ENCODE peak calls at places on chromosomes 1 and 21, in nine cellular contexts. A is activated T-helper 1 cell treated with Interleukin-2 at 50 U/mL for 16 hours; S is aorta; O is ELF-1; C is bronchial epithelial cell; G is endothelial cell; L is foreskin fibroblast; W is neuronal stem cell; Q is stimulated activated CD4-positive, alpha-beta T cell treated with anti-CD3 and anti-CD28 coated beads, TNF-alpha, amount 100 ng/mL, for 4 hours. B is an unnamed sample.

GRCh38 chr1:245160288-245160687 is 5.5 kb downstream of the KIF26B start:
- DNase-seq in A (no peak), S (no peak), O (no peak), C (no peak), G (no peak), L (no peak), W (no peak), Q (no peak), B (no peak)

GRCh38 chr21:29349702-29350101 is 51.0 kb downstream of the BACH1 start:
- DNase-seq in A (no peak), S (no peak), O (no peak), C (no peak), G (no peak), L (no peak), W (no peak), Q (no peak), B (no peak)

GRCh38 chr1:175885247-175885646 is 141.9 kb upstream of the TNR start:
- DNase-seq in A (no peak), S (no peak), O (no peak), C (no peak), G (no peak), L (no peak), W (no peak), Q (no peak), B (no peak)

GRCh38 chr1:115641762-115642167 is at the start of gene VANGL1:
- DNase-seq in A (peak), S (peak), O (peak), C (no peak), G (peak), L (peak), W (peak), Q (no peak), B (no peak)

GRCh38 chr1:38000529-38001453 is 4.5 kb downstream of the FHL3 start:
- DNase-seq in A (no peak), S (peak), O (peak), C (peak), G (peak), L (peak), W (no peak), Q (no peak), B (no peak)

GRCh38 chr1:55362558-55362957 is 147.4 kb upstream of the USP24 start:
- DNase-seq in A (no peak), S (no peak), O (no peak), C (peak), G (no peak), L (peak), W (no peak), Q (no peak), B (no peak)

GRCh38 chr1:55717111-55717510 is 501.9 kb upstream of the USP24 start:
- DNase-seq in A (no peak), S (no peak), O (no peak), C (no peak), G (no peak), L (no peak), W (no peak), Q (no peak), B (no peak)

GRCh38 chr1:47175227-47175934 is 14.5 kb downstream of the PDZK1IP1 start:
- DNase-seq in A (no peak), S (no peak), O (peak), C (peak), G (peak), L (peak), W (peak), Q (no peak), B (no peak)

GRCh38 chr21:26405735-26406361 is 167.2 kb downstream of the CYYR1 start:
- DNase-seq in A (no peak), S (no peak), O (peak), C (peak), G (no peak), L (peak), W (no peak), Q (no peak), B (no peak)

GRCh38 chr1:18198240-18198639 is 90.6 kb downstream of the IGSF21 start:
- DNase-seq in A (no peak), S (no peak), O (no peak), C (no peak), G (no peak), L (no peak), W (no peak), Q (no peak), B (no peak)

GRCh38 chr1:100130552-100131077 is 2.1 kb downstream of the SASS6 start:
- DNase-seq in A (no peak), S (no peak), O (no peak), C (peak), G (no peak), L (peak), W (no peak), Q (no peak), B (no peak)